ENCODE peak calls at places on chromosome 18, in six cellular contexts. G is RWPE1, L is A172, Q is neuronal stem cell, E is H9, I is heart left ventricle. U is an unnamed sample.

GRCh38 chr18:47795448-47795843 is 135.0 kb downstream of the SMAD2 start:
- DNase-seq in G (no peak), L (no peak), Q (no peak), E (no peak), I (no peak), U (no peak)

GRCh38 chr18:67483237-67483636 is 33.3 kb downstream of the DSEL start:
- DNase-seq in G (no peak), L (no peak), Q (no peak), E (no peak), I (no peak), U (no peak)

GRCh38 chr18:46274266-46274665 is 170.1 kb downstream of the HAUS1 start:
- DNase-seq in G (no peak), L (no peak), Q (no peak), E (no peak), I (no peak), U (no peak)

GRCh38 chr18:34350778-34351177 is 126.1 kb upstream of the NOL4 start:
- DNase-seq in G (no peak), L (no peak), Q (no peak), E (no peak), I (no peak), U (no peak)

GRCh38 chr18:69491576-69491975 is 90.9 kb downstream of the DOK6 start:
- DNase-seq in G (no peak), L (no peak), Q (no peak), E (no peak), I (no peak), U (no peak)

GRCh38 chr18:6874316-6874715 is 144.8 kb downstream of the ARHGAP28 start:
- DNase-seq in G (no peak), L (no peak), Q (no peak), E (no peak), I (no peak), U (no peak)

GRCh38 chr18:76764296-76764901 is 58.0 kb upstream of the ZNF236 start:
- DNase-seq in G (no peak), L (no peak), Q (no peak), E (no peak), I (no peak), U (no peak)

GRCh38 chr18:58856881-58857280 is 7.8 kb upstream of the ZNF532 start:
- DNase-seq in G (peak), L (peak), Q (no peak), E (no peak), I (no peak), U (no peak)

GRCh38 chr18:41949206-41949920 is 5.7 kb upstream of the PIK3C3 start:
- DNase-seq in G (no peak), L (no peak), Q (no peak), E (no peak), I (no peak), U (no peak)

GRCh38 chr18:54924948-54925347 is 34.3 kb downstream of the CCDC68 start:
- DNase-seq in G (no peak), L (no peak), Q (no peak), E (no peak), I (no peak), U (no peak)

GRCh38 chr18:36733150-36733549 is 95.7 kb downstream of the TPGS2 start:
- DNase-seq in G (no peak), L (no peak), Q (no peak), E (no peak), I (no peak), U (no peak)

GRCh38 chr18:34787931-34788532 is 77.9 kb downstream of the DTNA start:
- DNase-seq in G (peak), L (peak), Q (peak), E (no peak), I (no peak), U (no peak)

GRCh38 chr18:49249523-49249922 is 210.9 kb downstream of the DYM start:
- DNase-seq in G (peak), L (peak), Q (no peak), E (no peak), I (no peak), U (no peak)

GRCh38 chr18:75208836-75209128 is 157 bp downstream of the PTGR3 start:
- DNase-seq in G (no peak), L (no peak), Q (no peak), E (peak), I (peak), U (no peak)

GRCh38 chr18:34370704-34371405 is 146.1 kb upstream of the NOL4 start:
- DNase-seq in G (no peak), L (no peak), Q (no peak), E (no peak), I (no peak), U (no peak)

GRCh38 chr18:21930177-21930576 is 189.6 kb downstream of the MIB1 start:
- DNase-seq in G (no peak), L (no peak), Q (no peak), E (no peak), I (no peak), U (no peak)

GRCh38 chr18:79515331-79515730 is 119.6 kb downstream of the NFATC1 start:
- DNase-seq in G (no peak), L (no peak), Q (no peak), E (peak), I (no peak), U (no peak)

GRCh38 chr18:13500227-13500865 is 226.0 kb downstream of the FAM210A start:
- DNase-seq in G (peak), L (peak), Q (peak), E (peak), I (peak), U (peak)

GRCh38 chr18:62880673-62881364 is 165.5 kb downstream of the PHLPP1 start:
- DNase-seq in G (no peak), L (no peak), Q (no peak), E (no peak), I (no peak), U (no peak)

GRCh38 chr18:58362829-58363231 is 266.1 kb downstream of the ALPK2 start:
- DNase-seq in G (no peak), L (no peak), Q (no peak), E (no peak), I (no peak), U (no peak)

GRCh38 chr18:34590503-34590902 is 119.6 kb upstream of the DTNA start:
- DNase-seq in G (no peak), L (no peak), Q (no peak), E (no peak), I (no peak), U (no peak)

GRCh38 chr18:37962316-37962966 is 396.8 kb upstream of the CELF4 start:
- DNase-seq in G (no peak), L (no peak), Q (peak), E (no peak), I (no peak), U (no peak)

GRCh38 chr18:8548186-8548585 is 61.1 kb upstream of the RAB12 start:
- DNase-seq in G (peak), L (peak), Q (no peak), E (no peak), I (no peak), U (no peak)

GRCh38 chr18:7117390-7118355 is at the start of gene LAMA1:
- DNase-seq in G (no peak), L (no peak), Q (peak), E (peak), I (no peak), U (peak)

GRCh38 chr18:32607816-32608215 is 137.1 kb upstream of the GAREM1 start:
- DNase-seq in G (no peak), L (no peak), Q (no peak), E (no peak), I (no peak), U (no peak)

GRCh38 chr18:67043276-67043675 is 439.4 kb upstream of the CDH19 start:
- DNase-seq in G (no peak), L (no peak), Q (no peak), E (peak), I (no peak), U (peak)

GRCh38 chr18:49304746-49305145 is 155.7 kb downstream of the DYM start:
- DNase-seq in G (no peak), L (no peak), Q (no peak), E (no peak), I (no peak), U (no peak)

GRCh38 chr18:21336846-21337245 is 94.8 kb downstream of the GREB1L start:
- DNase-seq in G (no peak), L (no peak), Q (no peak), E (no peak), I (no peak), U (no peak)

GRCh38 chr18:34595673-34596072 is 114.4 kb upstream of the DTNA start:
- DNase-seq in G (no peak), L (peak), Q (no peak), E (peak), I (no peak), U (no peak)

GRCh38 chr18:51110073-51110797 is 80.2 kb downstream of the SMAD4 start:
- DNase-seq in G (peak), L (peak), Q (peak), E (peak), I (peak), U (peak)

GRCh38 chr18:75857558-75857957 is 430.1 kb upstream of the SMIM21 start:
- DNase-seq in G (no peak), L (no peak), Q (no peak), E (no peak), I (no peak), U (no peak)

GRCh38 chr18:21181763-21182162 is 60.3 kb upstream of the GREB1L start:
- DNase-seq in G (no peak), L (no peak), Q (no peak), E (no peak), I (no peak), U (no peak)

GRCh38 chr18:54357082-54357659 is 487 bp downstream of the STARD6 start:
- DNase-seq in G (peak), L (no peak), Q (no peak), E (no peak), I (no peak), U (no peak)

GRCh38 chr18:22171839-22172582 is 2.6 kb downstream of the GATA6 start:
- DNase-seq in G (no peak), L (no peak), Q (no peak), E (no peak), I (peak), U (peak)

GRCh38 chr18:43422483-43422882 is 145.2 kb upstream of the SYT4 start:
- DNase-seq in G (no peak), L (peak), Q (no peak), E (peak), I (no peak), U (no peak)

GRCh38 chr18:74316257-74317180 is 880 bp downstream of the C18orf63 start:
- DNase-seq in G (peak), L (peak), Q (no peak), E (no peak), I (no peak), U (no peak)

GRCh38 chr18:2656237-2657042 is 914 bp downstream of the SMCHD1 start:
- DNase-seq in G (peak), L (peak), Q (no peak), E (peak), I (peak), U (peak)

U was measured in left ventricle myocardium superior.